ENCODE peak calls at places on chromosomes 3 and 15, in four cellular contexts. I is tibial nerve, O is adrenal gland, G is IMR-90. T is an unnamed sample.

GRCh38 chr15:37891754-37892368 is 42.6 kb upstream of the TMCO5A start:
- DNase-seq in I (no peak), O (peak; percentile 22), G (peak; percentile 70), T (no peak)

GRCh38 chr3:113773381-113773780 is 26.5 kb downstream of the ATP6V1A start:
- DNase-seq in I (no peak), O (no peak), G (peak; percentile 91), T (no peak)

GRCh38 chr3:184584001-184584891 is 22.7 kb downstream of the EPHB3 start:
- DNase-seq in I (no peak), O (no peak), G (no peak), T (no peak)

GRCh38 chr3:100256724-100257123 is 4.1 kb upstream of the TBC1D23 start:
- DNase-seq in I (no peak), O (no peak), G (peak; percentile 30), T (no peak)

GRCh38 chr3:27728195-27729087 is 6.3 kb upstream of the EOMES start:
- DNase-seq in I (no peak), O (no peak), G (no peak), T (no peak)

GRCh38 chr15:23687143-23687470 is at the start of gene NDN:
- DNase-seq in I (no peak), O (peak; percentile 51), G (peak; percentile 52), T (peak; percentile 43)

GRCh38 chr3:169400874-169401273 is 262.6 kb downstream of the MECOM start:
- DNase-seq in I (no peak), O (no peak), G (no peak), T (no peak)

GRCh38 chr15:31227235-31227634 is 99.4 kb upstream of the KLF13 start:
- DNase-seq in I (no peak), O (no peak), G (no peak), T (no peak)

GRCh38 chr3:100603449-100603848 is 6.0 kb upstream of the ADGRG7 start:
- DNase-seq in I (no peak), O (no peak), G (peak; percentile 54), T (no peak)

GRCh38 chr3:119305271-119305670 is 11.1 kb downstream of the ARHGAP31 start:
- DNase-seq in I (no peak), O (no peak), G (no peak), T (no peak)

GRCh38 chr3:186473166-186473565 is 71.0 kb downstream of the CRYGS start:
- DNase-seq in I (no peak), O (no peak), G (no peak), T (no peak)

GRCh38 chr3:160395297-160395696 is 3.7 kb downstream of the IFT80 start:
- DNase-seq in I (no peak), O (no peak), G (peak; percentile 85), T (no peak)

GRCh38 chr15:35206060-35206675 is 121.1 kb upstream of the NANOGP8 start:
- DNase-seq in I (no peak), O (no peak), G (peak; percentile 13), T (no peak)

GRCh38 chr3:158488670-158489069 is 82.3 kb upstream of the MLF1 start:
- DNase-seq in I (no peak), O (no peak), G (peak; percentile 43), T (no peak)

GRCh38 chr15:89975482-89976291 is 25.4 kb upstream of the ZNF710 start:
- DNase-seq in I (no peak), O (no peak), G (no peak), T (no peak)

GRCh38 chr3:126049289-126050049 is 34.5 kb downstream of the SLC41A3 start:
- DNase-seq in I (no peak), O (no peak), G (no peak), T (no peak)

GRCh38 chr3:58494107-58494506 is 2.2 kb downstream of the KCTD6 start:
- DNase-seq in I (no peak), O (no peak), G (no peak), T (no peak)

GRCh38 chr3:183357564-183358079 is 70.8 kb downstream of the MCF2L2 start:
- DNase-seq in I (no peak), O (no peak), G (no peak), T (no peak)

GRCh38 chr15:88385078-88385700 is 82.0 kb downstream of the MRPL46 start:
- DNase-seq in I (no peak), O (no peak), G (peak; percentile 32), T (no peak)

GRCh38 chr15:86167816-86168215 is 88.1 kb downstream of the AGBL1 start:
- DNase-seq in I (no peak), O (no peak), G (no peak), T (no peak)

GRCh38 chr3:152941825-152942224 is 106.9 kb downstream of the P2RY1 start:
- DNase-seq in I (no peak), O (no peak), G (no peak), T (no peak)

GRCh38 chr3:43539321-43539720 is 82.5 kb downstream of the ANO10 start:
- DNase-seq in I (no peak), O (no peak), G (no peak), T (no peak)

GRCh38 chr15:59917504-59918157 is 86.5 kb upstream of the FOXB1 start:
- DNase-seq in I (no peak), O (peak; percentile 53), G (peak; percentile 10), T (peak; percentile 72)

GRCh38 chr3:76961284-76961683 is 78.6 kb upstream of the ROBO2 start:
- DNase-seq in I (no peak), O (no peak), G (no peak), T (no peak)

GRCh38 chr15:79082363-79083070 is 8.1 kb downstream of the RASGRF1 start:
- DNase-seq in I (no peak), O (no peak), G (no peak), T (no peak)

GRCh38 chr3:43198791-43199644 is 87.3 kb upstream of the SNRK start:
- DNase-seq in I (no peak), O (no peak), G (peak; percentile 25), T (no peak)

GRCh38 chr15:58951388-58952060 is 18.0 kb upstream of the SLTM start:
- DNase-seq in I (no peak), O (no peak), G (peak; percentile 84), T (no peak)

GRCh38 chr15:83709246-83709645 is 55.3 kb downstream of the ADAMTSL3 start:
- DNase-seq in I (no peak), O (no peak), G (peak; percentile 38), T (no peak)

GRCh38 chr3:17629400-17629799 is 113.0 kb downstream of the TBC1D5 start:
- DNase-seq in I (no peak), O (no peak), G (peak; percentile 21), T (no peak)
- TF ChIP-seq POLR2A in I (no peak), O (no peak), G (no peak), T (no peak)

GRCh38 chr15:73697033-73697467 is 12.9 kb downstream of the CD276 start:
- DNase-seq in I (peak; percentile 61), O (peak; percentile 91), G (peak; percentile 95), T (peak; percentile 78)
- H3K27ac ChIP-seq in I (no peak overlapping the region), O (peak overlapping the region; percentile 56), G (peak overlapping the region; percentile 36), T (peak overlapping the region; percentile 50)

DNA sequence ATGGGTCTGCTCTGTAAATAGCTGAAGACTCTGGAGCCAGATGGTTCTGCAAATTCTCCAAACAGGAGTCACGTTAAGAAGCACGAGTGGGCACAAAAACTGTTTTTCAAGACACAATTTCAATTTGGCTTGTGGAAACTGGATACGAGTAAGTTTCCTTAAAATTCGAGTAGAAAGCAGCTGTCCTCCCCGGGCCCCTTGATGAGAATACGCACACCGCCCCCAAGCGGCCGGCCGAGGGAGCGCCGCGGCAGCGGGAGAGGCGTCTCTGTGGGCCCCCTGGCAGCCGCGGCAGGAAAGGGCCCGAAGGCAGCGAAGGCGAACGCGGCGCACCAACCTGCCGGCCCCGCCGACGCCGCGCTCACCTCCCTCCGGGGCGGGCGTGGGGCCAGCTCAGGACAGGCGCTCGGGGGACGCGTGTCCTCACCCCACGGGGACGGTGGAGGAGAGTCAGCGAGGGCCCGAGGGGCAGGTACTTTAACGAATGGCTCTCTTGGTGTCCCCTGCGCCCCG is 706 bp upstream of the THBS1 start:
- DNase-seq in I (peak; percentile 98), O (peak; percentile 87), G (peak; percentile 98), T (peak; percentile 93)
- TF ChIP-seq POLR2A in I (no peak), O (no peak), G (no peak), T (no peak)

GRCh38 chr3:194304186-194304917 is 46.8 kb downstream of the CPN2 start:
- DNase-seq in I (no peak), O (no peak), G (no peak), T (no peak)
- H3K27ac ChIP-seq in I (no peak overlapping the region), O (no peak overlapping the region), G (no peak overlapping the region), T (no peak overlapping the region)

DNA sequence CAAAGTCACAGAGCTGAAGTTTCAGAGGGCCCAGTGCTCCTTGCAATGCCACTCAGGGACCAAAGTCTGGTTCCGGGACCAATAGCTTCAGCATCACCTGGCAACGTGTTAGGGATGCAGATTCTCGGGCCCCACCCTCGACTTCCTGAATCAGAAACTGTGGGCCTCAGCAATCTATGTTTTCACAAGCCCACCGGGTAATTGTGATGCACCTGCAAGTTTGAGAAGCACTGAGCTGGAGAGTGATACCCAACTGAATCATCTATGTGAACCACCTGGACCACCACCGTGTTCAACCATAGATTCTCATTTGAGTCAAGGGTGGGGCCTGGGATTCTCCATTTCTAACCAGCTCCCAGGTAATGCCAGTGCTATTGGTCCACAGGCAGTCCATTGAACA is 55.7 kb downstream of the CORO2B start:
- DNase-seq in I (no peak), O (no peak), G (no peak), T (no peak)
- TF ChIP-seq POLR2A in I (no peak), O (no peak), G (no peak), T (no peak)

DNA sequence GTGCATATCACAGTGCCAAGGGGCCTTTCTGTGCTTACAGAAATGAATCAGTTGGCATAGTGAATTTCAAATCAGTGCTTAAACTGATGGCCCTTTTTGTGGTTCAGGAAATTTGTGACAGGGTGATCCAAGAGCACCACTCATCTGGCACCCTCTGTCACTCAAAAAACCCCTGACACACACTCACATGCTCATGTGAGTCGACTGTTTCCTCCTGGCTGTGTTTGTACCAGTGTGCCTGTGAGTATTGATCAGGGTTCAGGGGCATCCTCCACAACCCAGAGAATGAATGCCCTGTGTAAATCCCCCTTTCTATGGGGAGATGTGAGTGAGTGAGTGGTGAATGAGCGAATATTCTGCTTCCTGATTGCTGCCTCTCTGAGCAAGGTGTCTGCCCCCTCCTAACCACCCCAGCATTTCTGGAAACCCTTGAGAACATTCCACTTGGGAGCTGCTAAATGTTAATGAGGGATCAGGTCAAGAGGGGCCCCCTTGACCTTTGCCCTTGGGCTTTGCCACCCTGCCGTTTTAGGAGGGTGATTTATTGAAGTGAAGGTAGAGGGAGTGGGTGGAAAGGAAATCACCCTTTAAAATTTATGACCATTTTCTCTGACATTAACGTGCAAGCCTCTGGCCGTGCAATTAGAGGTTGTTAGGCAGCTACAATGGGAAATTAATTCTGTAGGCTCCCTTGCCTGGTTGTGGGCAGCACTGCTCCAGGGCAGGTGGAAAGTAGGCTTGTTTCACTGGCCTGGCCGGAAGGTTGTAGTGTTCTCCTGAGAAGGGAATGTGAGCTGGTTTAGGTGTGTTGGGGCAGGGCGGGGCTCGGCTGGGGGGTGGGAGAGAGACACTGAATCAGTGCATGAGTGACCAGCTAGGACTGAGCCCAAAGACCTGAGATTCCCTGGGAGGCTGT is 87.2 kb downstream of the SLCO3A1 start:
- DNase-seq in I (no peak), O (no peak), G (no peak), T (no peak)
- H3K27ac ChIP-seq in I (peak overlapping the region; percentile 8), O (no peak overlapping the region), G (no peak overlapping the region), T (peak overlapping the region; percentile 23)

GRCh38 chr3:4739289-4740236 is 239.7 kb upstream of the BHLHE40 start:
- DNase-seq in I (no peak), O (no peak), G (no peak), T (no peak)
- TF ChIP-seq POLR2A in I (no peak), O (no peak), G (no peak), T (no peak)